ENCODE peak calls at places on chromosome 1, in ten cellular contexts. C, B, H, G, Y, P, M, E, S and R are unnamed samples. For H3K4me1, H3K9me3 and H3K36me3, the result is how much of the 10 kb centered on the place peaks cover.

GRCh38 chr1:201750934-201751333 is 78.0 kb upstream of the IPO9 start:
- DNase-seq in P (no peak), H (no peak), Y (no peak), S (no peak), C (no peak), M (no peak), E (no peak), G (no peak), B (peak), R (no peak)

GRCh38 chr1:159985456-159985855 is 31.4 kb upstream of the SLAMF9 start:
- DNase-seq in B (no peak), C (peak), H (no peak), M (peak), S (no peak), Y (no peak), G (no peak), P (no peak), E (no peak), R (no peak)

GRCh38 chr1:114344656-114345055 is 166.3 kb downstream of the TRIM33 start:
- DNase-seq in G (no peak), Y (no peak), E (no peak), S (no peak), H (no peak), P (no peak), B (peak), M (no peak), C (no peak), R (no peak)

GRCh38 chr1:30816211-30817082 is 58.9 kb upstream of the LAPTM5 start:
- DNase-seq in E (no peak), B (peak), G (peak), H (no peak), Y (no peak), P (no peak), C (peak), M (peak), S (no peak), R (no peak)

GRCh38 chr1:32780628-32781267 is 36.4 kb downstream of the YARS1 start:
- DNase-seq in G (no peak), S (no peak), E (no peak), H (no peak), Y (no peak), C (no peak), P (no peak), B (no peak), M (no peak), R (no peak)

GRCh38 chr1:113608371-113608770 is 150.9 kb downstream of the PHTF1 start:
- DNase-seq in E (no peak), G (no peak), Y (no peak), B (no peak), S (no peak), H (no peak), P (no peak), C (no peak), M (no peak), R (no peak)

GRCh38 chr1:214281030-214281901 is at the start of gene SMYD2:
- DNase-seq in E (no peak), P (peak), M (peak), H (peak), G (peak), C (peak), S (peak), Y (peak), B (peak), R (peak)

GRCh38 chr1:235908742-235909520 is 42.2 kb upstream of the LYST start:
- DNase-seq in Y (no peak), H (no peak), C (no peak), S (no peak), M (no peak), B (peak), E (no peak), G (peak), P (peak), R (no peak)

GRCh38 chr1:204314209-204314892 is 45.4 kb downstream of the PLEKHA6 start:
- DNase-seq in P (no peak), Y (no peak), B (no peak), S (no peak), E (no peak), H (no peak), C (peak), G (no peak), M (no peak), R (no peak)

GRCh38 chr1:15158506-15159165 is 5.1 kb downstream of the TMEM51 start:
- DNase-seq in G (no peak), P (no peak), Y (no peak), M (no peak), E (no peak), S (no peak), H (no peak), B (peak), C (no peak), R (no peak)

GRCh38 chr1:86468501-86468977 is at the start of gene CLCA1:
- DNase-seq in M (no peak), H (no peak), G (no peak), C (no peak), E (no peak), S (no peak), B (no peak), P (no peak), Y (no peak), R (no peak)

GRCh38 chr1:225508538-225509375 is 80.9 kb upstream of the LBR start:
- DNase-seq in H (no peak), E (no peak), M (no peak), B (peak), C (peak), Y (no peak), G (peak), P (no peak), S (no peak), R (no peak)

GRCh38 chr1:14909920-14910466 is 243.6 kb upstream of the TMEM51 start:
- DNase-seq in B (no peak), S (no peak), Y (no peak), E (no peak), H (no peak), M (no peak), G (no peak), P (no peak), C (no peak), R (no peak)

GRCh38 chr1:117612517-117613248 is 6.8 kb downstream of the TENT5C start:
- DNase-seq in Y (no peak), H (no peak), B (peak), P (no peak), G (no peak), M (peak), S (no peak), C (no peak), E (no peak), R (no peak)

GRCh38 chr1:180167721-180168467 is 13.2 kb downstream of the QSOX1 start:
- DNase-seq in M (peak), C (peak), B (peak), G (no peak), H (peak), E (no peak), S (no peak), Y (peak), P (peak), R (no peak)

GRCh38 chr1:221415626-221416025 is 326.3 kb downstream of the DUSP10 start:
- DNase-seq in C (no peak), S (no peak), P (no peak), H (no peak), G (no peak), E (no peak), Y (no peak), M (no peak), B (no peak), R (no peak)

GRCh38 chr1:110035236-110035752 is 870 bp downstream of the STRIP1 start:
- DNase-seq in H (no peak), P (no peak), G (no peak), M (no peak), B (peak), S (no peak), C (no peak), Y (no peak), E (no peak), R (no peak)

GRCh38 chr1:167991546-167991945 is 54.7 kb upstream of the MPC2 start:
- DNase-seq in G (no peak), M (no peak), P (no peak), C (no peak), E (no peak), Y (no peak), B (no peak), H (no peak), S (no peak), R (no peak)

GRCh38 chr1:178645826-178646200 is 79.2 kb upstream of the RALGPS2 start:
- DNase-seq in B (peak), P (no peak), S (no peak), M (no peak), H (no peak), E (no peak), Y (no peak), C (no peak), G (no peak), R (no peak)

GRCh38 chr1:108925920-108926319 is 37.4 kb downstream of the CLCC1 start:
- DNase-seq in H (no peak), E (no peak), B (no peak), Y (no peak), C (no peak), G (no peak), P (no peak), S (no peak), M (no peak), R (no peak)

GRCh38 chr1:38375035-38375434 is 328.4 kb upstream of the POU3F1 start:
- DNase-seq in Y (no peak), S (no peak), E (no peak), M (no peak), C (no peak), B (no peak), G (no peak), P (no peak), H (no peak), R (no peak)

GRCh38 chr1:36561365-36561731 is 78.6 kb upstream of the CSF3R start:
- DNase-seq in P (peak), E (no peak), S (no peak), G (peak), M (no peak), C (peak), Y (no peak), B (no peak), H (no peak), R (no peak)

GRCh38 chr1:96474985-96475743 is 246.4 kb upstream of the PTBP2 start:
- DNase-seq in E (peak), C (no peak), S (no peak), G (no peak), M (no peak), P (no peak), H (no peak), Y (no peak), B (no peak), R (no peak)

GRCh38 chr1:26889580-26890466 is at the start of gene GPN2:
- DNase-seq in H (peak), M (peak), B (peak), S (peak), C (peak), Y (peak), P (peak), G (peak), E (peak), R (peak)

GRCh38 chr1:2311184-2312032 is 79.9 kb downstream of the MORN1 start:
- DNase-seq in P (no peak), S (peak), Y (peak), C (peak), E (peak), B (peak), G (peak), M (peak), H (no peak), R (peak)

GRCh38 chr1:89843279-89844121 is 22.7 kb downstream of the LRRC8D start:
- DNase-seq in P (peak), Y (peak), B (peak), E (no peak), M (peak), H (peak), S (peak), G (peak), C (peak), R (peak)

GRCh38 chr1:182366596-182366995 is 25.0 kb downstream of the GLUL start:
- DNase-seq in P (no peak), E (no peak), S (no peak), G (no peak), C (no peak), B (no peak), Y (no peak), M (no peak), H (no peak), R (no peak)

GRCh38 chr1:169086603-169087455 is 19.7 kb upstream of the ATP1B1 start:
- DNase-seq in H (no peak), P (no peak), B (peak), S (no peak), M (no peak), E (no peak), C (no peak), G (no peak), Y (no peak), R (peak)

GRCh38 chr1:116820362-116820761 is 66.1 kb downstream of the CD2 start:
- DNase-seq in G (peak), H (no peak), S (no peak), B (peak), M (no peak), P (no peak), C (no peak), Y (no peak), E (no peak), R (no peak)

GRCh38 chr1:11691928-11692711 is 610 bp downstream of the DRAXIN start:
- DNase-seq in Y (no peak), G (no peak), S (no peak), B (no peak), C (peak), P (no peak), E (no peak), H (no peak), M (no peak), R (no peak)

GRCh38 chr1:224199679-224200078 is 16.6 kb downstream of the DEGS1 start:
- DNase-seq in G (no peak), Y (no peak), C (no peak), P (no peak), E (no peak), M (no peak), B (no peak), S (no peak), H (no peak), R (no peak)

GRCh38 chr1:205273551-205273982 is 45.8 kb downstream of the TMCC2 start:
- DNase-seq in Y (peak), H (peak), G (peak), C (peak), E (peak), P (no peak), M (peak), S (peak), B (peak), R (peak)

GRCh38 chr1:80646053-80646452 is 1154.7 kb upstream of the ADGRL2 start:
- DNase-seq in H (no peak), Y (no peak), C (no peak), S (no peak), M (no peak), B (no peak), G (no peak), P (no peak), E (no peak), R (no peak)

GRCh38 chr1:233569636-233570035 is 44.3 kb upstream of the KCNK1 start:
- DNase-seq in Y (no peak), G (no peak), H (no peak), E (no peak), S (no peak), P (no peak), C (no peak), M (no peak), B (no peak), R (no peak)

GRCh38 chr1:192609110-192610079 is 26.6 kb upstream of the RGS13 start:
- DNase-seq in H (peak), B (no peak), C (no peak), M (peak), Y (peak), S (peak), E (no peak), G (no peak), P (no peak), R (peak)

GRCh38 chr1:8871539-8871935 is 6.9 kb downstream of the ENO1 start:
- DNase-seq in S (no peak), E (no peak), G (no peak), H (no peak), M (peak), P (no peak), B (no peak), Y (no peak), C (no peak), R (no peak)
- H3K4me1 ChIP-seq in S (under half), E (under half), G (under half), H (half or more), M (under half), P (under half), B (under half), Y (half or more), C (under half), R (under half)

GRCh38 chr1:50860702-50861101 is 99.4 kb downstream of the FAF1 start:
- DNase-seq in S (no peak), C (no peak), H (no peak), M (no peak), B (no peak), P (no peak), Y (no peak), G (no peak), E (no peak), R (no peak)

GRCh38 chr1:50860256-50860655 is 99.8 kb downstream of the FAF1 start:
- DNase-seq in G (no peak), E (no peak), S (no peak), Y (no peak), P (no peak), M (no peak), H (no peak), B (no peak), C (no peak), R (no peak)

GRCh38 chr1:50859657-50860056 is 100.4 kb downstream of the FAF1 start:
- DNase-seq in C (no peak), E (no peak), P (no peak), B (no peak), M (no peak), S (no peak), H (no peak), Y (no peak), G (no peak), R (no peak)

GRCh38 chr1:50858761-50859160 is 101.3 kb downstream of the FAF1 start:
- DNase-seq in C (no peak), G (no peak), P (no peak), Y (no peak), M (no peak), B (no peak), H (no peak), S (no peak), E (no peak), R (no peak)

DNA sequence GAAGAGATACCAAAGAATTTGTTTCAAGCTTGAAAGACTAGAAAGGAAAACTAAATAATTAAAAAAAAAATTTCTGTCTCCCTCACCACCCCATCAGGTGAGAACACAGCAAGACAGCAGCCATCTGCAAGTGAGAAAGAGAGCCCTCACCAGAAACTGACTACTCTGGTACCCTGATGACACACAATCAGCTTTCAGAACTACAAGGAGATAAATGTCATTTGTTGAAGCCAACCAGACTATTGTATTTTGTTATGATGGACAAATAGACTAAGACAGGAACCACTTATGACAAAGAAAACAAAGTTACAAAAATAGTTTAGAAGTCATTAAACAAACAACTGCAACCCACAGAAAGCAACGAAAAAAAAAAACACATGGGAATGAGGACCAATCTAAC is 98.3 kb downstream of the FAF1 start:
- DNase-seq in B (no peak), Y (no peak), S (no peak), C (no peak), H (no peak), G (no peak), M (no peak), E (no peak), P (no peak), R (no peak)
- H3K9me3 ChIP-seq in B (under half), Y (under half), S (under half), C (under half), H (under half), G (under half), M (under half), E (under half), P (under half), R (under half)

GRCh38 chr1:39568208-39568607 is 8.4 kb downstream of the PABPC4 start:
- DNase-seq in C (no peak), M (no peak), P (no peak), G (no peak), B (no peak), Y (no peak), S (no peak), E (no peak), H (no peak), R (no peak)
- H3K36me3 ChIP-seq in C (half or more), M (under half), P (half or more), G (half or more), B (half or more), Y (under half), S (half or more), E (half or more), H (half or more), R (half or more)

GRCh38 chr1:21584096-21584495 is 74.9 kb downstream of the ALPL start:
- DNase-seq in S (no peak), M (no peak), P (no peak), G (no peak), E (no peak), Y (no peak), H (no peak), C (no peak), B (no peak), R (no peak)

GRCh38 chr1:21586926-21587601 is 77.8 kb downstream of the ALPL start:
- DNase-seq in Y (no peak), P (no peak), S (no peak), G (peak), M (no peak), E (no peak), C (no peak), B (peak), H (no peak), R (no peak)

GRCh38 chr1:21586222-21586621 is 77.0 kb downstream of the ALPL start:
- DNase-seq in M (no peak), S (no peak), B (no peak), P (no peak), H (no peak), Y (no peak), E (no peak), G (peak), C (no peak), R (no peak)

GRCh38 chr1:21587602-21587953 is 78.4 kb downstream of the ALPL start:
- DNase-seq in E (no peak), H (no peak), M (no peak), B (no peak), Y (no peak), P (no peak), C (no peak), G (no peak), S (no peak), R (no peak)

GRCh38 chr1:21585037-21585436 is 75.8 kb downstream of the ALPL start:
- DNase-seq in Y (no peak), G (peak), C (no peak), S (no peak), P (no peak), H (no peak), M (no peak), E (no peak), B (no peak), R (no peak)
- H3K4me1 ChIP-seq in Y (under half), G (half or more), C (under half), S (under half), P (under half), H (under half), M (under half), E (under half), B (under half), R (under half)

GRCh38 chr1:106289265-106289664 is 767.2 kb upstream of the PRMT6 start:
- DNase-seq in E (no peak), H (no peak), G (no peak), Y (no peak), C (no peak), S (no peak), M (no peak), P (no peak), B (no peak), R (no peak)
- H3K9me3 ChIP-seq in E (under half), H (under half), G (under half), Y (under half), C (under half), S (under half), M (under half), P (under half), B (under half), R (under half)

GRCh38 chr1:155197901-155198546 is 9.7 kb downstream of the THBS3 start:
- DNase-seq in H (no peak), C (no peak), P (peak), Y (peak), E (no peak), B (no peak), M (no peak), G (no peak), S (no peak), R (no peak)
- H3K36me3 ChIP-seq in H (under half), C (under half), P (under half), Y (under half), E (half or more), B (under half), M (under half), G (under half), S (under half), R (under half)

GRCh38 chr1:54331091-54331772 is 75.0 kb downstream of the SSBP3 start:
- DNase-seq in Y (no peak), P (no peak), E (no peak), H (no peak), S (no peak), C (no peak), M (no peak), B (peak), G (no peak), R (no peak)

GRCh38 chr1:54331843-54332688 is 74.1 kb downstream of the SSBP3 start:
- DNase-seq in Y (no peak), P (no peak), H (no peak), B (no peak), E (no peak), S (no peak), M (no peak), G (no peak), C (no peak), R (no peak)

GRCh38 chr1:54335396-54336056 is 70.7 kb downstream of the SSBP3 start:
- DNase-seq in G (peak), E (no peak), S (no peak), C (no peak), P (no peak), B (peak), H (peak), M (peak), Y (peak), R (no peak)

GRCh38 chr1:54334996-54335395 is 71.2 kb downstream of the SSBP3 start:
- DNase-seq in M (no peak), Y (peak), C (no peak), E (no peak), P (no peak), S (no peak), H (no peak), B (peak), G (peak), R (no peak)

GRCh38 chr1:54332781-54333585 is 73.2 kb downstream of the SSBP3 start:
- DNase-seq in E (no peak), S (no peak), H (no peak), G (no peak), Y (no peak), M (no peak), B (no peak), C (no peak), P (no peak), R (no peak)
- H3K4me1 ChIP-seq in E (under half), S (under half), H (half or more), G (half or more), Y (half or more), M (under half), B (half or more), C (under half), P (under half), R (under half)